ENCODE peak calls at places on chromosomes 11 and 22, in six cellular contexts. U is aorta, F is IMR-90, Y is A549, A is ovary, S is uterus. G is an unnamed sample.

GRCh38 chr11:36078686-36079055 is 134.8 kb downstream of the LDLRAD3 start:
- DNase-seq in U (no peak), F (no peak), Y (no peak), A (no peak), S (no peak), G (no peak)

GRCh38 chr11:62928011-62928410 is 6.8 kb upstream of the CHRM1 start:
- DNase-seq in U (no peak), F (no peak), Y (no peak), A (no peak), S (no peak), G (no peak)

GRCh38 chr11:35661539-35661938 is 1.0 kb upstream of the TRIM44 start:
- DNase-seq in U (no peak), F (no peak), Y (no peak), A (no peak), S (no peak), G (no peak)

GRCh38 chr22:45323695-45324094 is 14.0 kb downstream of the FAM118A start:
- DNase-seq in U (peak), F (no peak), Y (no peak), A (no peak), S (no peak), G (no peak)

GRCh38 chr22:27994481-27995331 is 75.7 kb upstream of the PITPNB start:
- DNase-seq in U (peak), F (no peak), Y (no peak), A (no peak), S (no peak), G (no peak)

GRCh38 chr11:130775306-130776043 is 140.8 kb downstream of the SNX19 start:
- DNase-seq in U (no peak), F (peak), Y (peak), A (no peak), S (no peak), G (no peak)

GRCh38 chr11:68258363-68258765 is 13.4 kb downstream of the C11orf24 start:
- DNase-seq in U (no peak), F (no peak), Y (no peak), A (no peak), S (no peak), G (peak)

GRCh38 chr11:75845324-75845723 is 30.3 kb downstream of the UVRAG start:
- DNase-seq in U (no peak), F (no peak), Y (no peak), A (no peak), S (no peak), G (no peak)

GRCh38 chr22:45251828-45252227 is 11.1 kb upstream of the KIAA0930 start:
- DNase-seq in U (no peak), F (no peak), Y (no peak), A (no peak), S (no peak), G (no peak)

GRCh38 chr11:129951201-129951882 is 51.3 kb downstream of the PRDM10 start:
- DNase-seq in U (no peak), F (no peak), Y (no peak), A (no peak), S (no peak), G (no peak)

GRCh38 chr11:75495749-75496641 is 29.7 kb downstream of the GDPD5 start:
- DNase-seq in U (no peak), F (no peak), Y (peak), A (no peak), S (no peak), G (no peak)

GRCh38 chr22:37525073-37525745 is 6.0 kb upstream of the CARD10 start:
- DNase-seq in U (peak), F (peak), Y (peak), A (no peak), S (no peak), G (peak)

GRCh38 chr11:35047179-35047578 is 91.8 kb upstream of the CD44 start:
- DNase-seq in U (no peak), F (no peak), Y (no peak), A (no peak), S (no peak), G (no peak)

GRCh38 chr11:77351281-77351905 is 49.9 kb upstream of the GDPD4 start:
- DNase-seq in U (no peak), F (peak), Y (no peak), A (no peak), S (no peak), G (no peak)

GRCh38 chr11:279966-280761 is 2.0 kb downstream of the NLRP6 start:
- DNase-seq in U (no peak), F (peak), Y (peak), A (no peak), S (no peak), G (no peak)

GRCh38 chr22:40605676-40606250 is 30.8 kb downstream of the MRTFA start:
- DNase-seq in U (no peak), F (peak), Y (no peak), A (no peak), S (no peak), G (no peak)

GRCh38 chr22:37654556-37655251 is 3.8 kb upstream of the PDXP start:
- DNase-seq in U (no peak), F (no peak), Y (no peak), A (no peak), S (no peak), G (no peak)

GRCh38 chr11:119700536-119701346 is 28.3 kb downstream of the NECTIN1 start:
- DNase-seq in U (no peak), F (no peak), Y (no peak), A (no peak), S (no peak), G (no peak)

GRCh38 chr22:39530692-39531331 is 1.7 kb downstream of the RPS19BP1 start:
- DNase-seq in U (no peak), F (peak), Y (no peak), A (peak), S (no peak), G (no peak)

GRCh38 chr22:24803064-24803542 is 2.9 kb upstream of the SGSM1 start:
- DNase-seq in U (peak), F (peak), Y (peak), A (no peak), S (no peak), G (peak)

GRCh38 chr11:64842851-64843841 is 1.3 kb downstream of the CDC42BPG start:
- DNase-seq in U (no peak), F (no peak), Y (peak), A (no peak), S (no peak), G (no peak)

GRCh38 chr22:37270928-37271650 is 11.2 kb upstream of the CYTH4 start:
- DNase-seq in U (peak), F (peak), Y (no peak), A (no peak), S (no peak), G (no peak)

GRCh38 chr11:78380615-78381029 is 37.0 kb downstream of the GAB2 start:
- DNase-seq in U (no peak), F (peak), Y (no peak), A (no peak), S (no peak), G (no peak)

GRCh38 chr11:34342008-34342533 is 15.7 kb downstream of the ABTB2 start:
- DNase-seq in U (no peak), F (peak), Y (no peak), A (peak), S (no peak), G (peak)

GRCh38 chr22:41334215-41334614 is 32.9 kb downstream of the ZC3H7B start:
- DNase-seq in U (no peak), F (no peak), Y (no peak), A (no peak), S (no peak), G (no peak)

GRCh38 chr11:36219996-36220395 is 69.2 kb downstream of the COMMD9 start:
- DNase-seq in U (no peak), F (no peak), Y (no peak), A (no peak), S (no peak), G (no peak)

GRCh38 chr11:6566704-6567370 is 36.6 kb downstream of the RRP8 start:
- DNase-seq in U (peak), F (no peak), Y (no peak), A (no peak), S (no peak), G (no peak)

GRCh38 chr11:13687271-13687670 is 18.8 kb downstream of the FAR1 start:
- DNase-seq in U (no peak), F (no peak), Y (no peak), A (no peak), S (no peak), G (no peak)

GRCh38 chr22:42869888-42870480 is 12.9 kb upstream of the ARFGAP3 start:
- DNase-seq in U (no peak), F (no peak), Y (no peak), A (no peak), S (no peak), G (no peak)

GRCh38 chr11:87046824-87047223 is 9.1 kb downstream of the TMEM135 start:
- DNase-seq in U (no peak), F (no peak), Y (no peak), A (no peak), S (no peak), G (no peak)

GRCh38 chr11:128494418-128495332 is 92.7 kb downstream of the ETS1 start:
- DNase-seq in U (no peak), F (no peak), Y (no peak), A (no peak), S (no peak), G (no peak)

GRCh38 chr11:2175659-2176058 is 4.0 kb upstream of the TH start:
- DNase-seq in U (no peak), F (peak), Y (no peak), A (no peak), S (no peak), G (no peak)

GRCh38 chr11:81255905-81256304 is 1477.8 kb downstream of the FAM181B start:
- DNase-seq in U (no peak), F (no peak), Y (no peak), A (no peak), S (no peak), G (no peak)

GRCh38 chr22:45083659-45084305 is 74.0 kb upstream of the PHF21B start:
- DNase-seq in U (no peak), F (peak), Y (peak), A (no peak), S (no peak), G (no peak)

GRCh38 chr11:117944554-117944953 is 15.4 kb upstream of the TMPRSS13 start:
- DNase-seq in U (no peak), F (no peak), Y (no peak), A (no peak), S (no peak), G (no peak)

GRCh38 chr11:117945047-117945820 is 16.0 kb upstream of the TMPRSS13 start:
- DNase-seq in U (no peak), F (no peak), Y (no peak), A (no peak), S (no peak), G (no peak)

GRCh38 chr11:117949062-117949461 is 19.9 kb upstream of the TMPRSS13 start:
- DNase-seq in U (no peak), F (no peak), Y (no peak), A (no peak), S (no peak), G (no peak)

GRCh38 chr11:117946196-117946841 is 17.1 kb upstream of the TMPRSS13 start:
- DNase-seq in U (no peak), F (no peak), Y (no peak), A (no peak), S (no peak), G (no peak)

GRCh38 chr11:117946842-117947526 is 17.8 kb upstream of the TMPRSS13 start:
- DNase-seq in U (peak), F (peak), Y (peak), A (peak), S (peak), G (peak)
- H3K27ac ChIP-seq in U (no peak), F (no peak), Y (no peak), A (no peak), S (no peak), G (no peak)

GRCh38 chr22:23137905-23138520 is 3.8 kb downstream of the RSPH14 start:
- DNase-seq in U (no peak), F (no peak), Y (no peak), A (no peak), S (no peak), G (peak)

GRCh38 chr22:23140385-23140784 is 1.4 kb downstream of the RSPH14 start:
- DNase-seq in U (no peak), F (no peak), Y (no peak), A (no peak), S (no peak), G (no peak)

GRCh38 chr22:23142546-23143105 is 836 bp upstream of the RSPH14 start:
- DNase-seq in U (no peak), F (no peak), Y (no peak), A (no peak), S (no peak), G (peak)

GRCh38 chr22:23137468-23137867 is 4.3 kb downstream of the RSPH14 start:
- DNase-seq in U (no peak), F (no peak), Y (no peak), A (no peak), S (no peak), G (no peak)

GRCh38 chr22:23138584-23139469 is 3.0 kb downstream of the RSPH14 start:
- DNase-seq in U (no peak), F (no peak), Y (no peak), A (no peak), S (no peak), G (no peak)
- H3K27ac ChIP-seq in U (no peak), F (no peak), Y (no peak), A (no peak), S (no peak), G (no peak)

DNA sequence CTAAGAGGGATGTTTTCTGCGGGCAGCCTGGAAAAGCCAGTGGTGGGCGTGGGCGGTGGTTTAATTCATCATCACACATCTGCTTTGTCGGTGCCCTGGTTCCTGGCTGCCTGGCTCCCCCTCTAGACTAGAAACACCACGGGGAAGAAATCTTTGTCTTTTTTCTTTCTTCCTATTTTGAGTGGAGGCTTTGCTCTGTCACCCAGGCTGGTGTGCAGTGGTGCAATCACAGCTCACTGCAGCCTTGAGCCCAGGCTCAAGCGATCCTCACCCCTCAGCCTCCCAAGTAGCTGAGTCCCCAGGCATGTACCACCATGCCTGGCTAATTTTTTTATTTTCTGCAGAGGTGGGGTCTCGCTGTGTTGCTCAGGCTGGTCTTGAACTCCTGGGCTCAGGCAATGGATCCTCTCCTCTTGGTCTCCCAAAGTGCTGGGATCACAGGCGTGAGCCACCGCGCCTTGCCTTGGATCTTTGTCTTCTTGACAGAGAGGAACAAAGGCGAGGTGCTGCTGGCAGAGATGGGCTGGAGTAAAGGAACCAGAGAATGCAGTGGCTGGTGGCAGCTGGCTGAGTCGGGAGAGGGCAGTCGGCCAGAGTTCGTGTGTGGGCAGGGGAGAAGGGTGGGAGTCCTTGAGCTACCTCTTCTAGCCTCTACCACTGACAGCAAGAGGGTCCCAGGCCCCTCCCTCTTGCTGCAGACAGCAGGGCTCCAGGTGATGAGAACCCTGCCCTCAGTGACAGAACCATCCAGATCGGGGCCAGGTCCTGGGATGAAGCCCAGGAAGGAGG is 86.4 kb upstream of the LINC01488 start:
- DNase-seq in U (peak), F (no peak), Y (no peak), A (no peak), S (no peak), G (peak)
- H3K27ac ChIP-seq in U (no peak), F (no peak), Y (no peak), A (no peak), S (no peak), G (no peak)

GRCh38 chr22:49950396-49950994 is 10.1 kb upstream of the PIM3 start:
- DNase-seq in U (no peak), F (no peak), Y (no peak), A (no peak), S (no peak), G (no peak)

GRCh38 chr22:49951986-49952896 is 8.3 kb upstream of the PIM3 start:
- DNase-seq in U (no peak), F (peak), Y (peak), A (peak), S (no peak), G (peak)

GRCh38 chr22:49953027-49953679 is 7.4 kb upstream of the PIM3 start:
- DNase-seq in U (no peak), F (no peak), Y (no peak), A (no peak), S (no peak), G (no peak)

GRCh38 chr22:49951001-49951677 is 9.4 kb upstream of the PIM3 start:
- DNase-seq in U (no peak), F (peak), Y (no peak), A (no peak), S (no peak), G (no peak)

GRCh38 chr22:49951678-49951985 is 8.9 kb upstream of the PIM3 start:
- DNase-seq in U (no peak), F (no peak), Y (no peak), A (no peak), S (no peak), G (peak)
- H3K27ac ChIP-seq in U (no peak), F (peak), Y (peak), A (no peak), S (no peak), G (no peak)

GRCh38 chr11:10590516-10590915 is 22.1 kb upstream of the LYVE1 start:
- DNase-seq in U (no peak), F (peak), Y (no peak), A (no peak), S (no peak), G (no peak)
- H3K27ac ChIP-seq in U (peak), F (peak), Y (no peak), A (no peak), S (no peak), G (no peak)

DNA sequence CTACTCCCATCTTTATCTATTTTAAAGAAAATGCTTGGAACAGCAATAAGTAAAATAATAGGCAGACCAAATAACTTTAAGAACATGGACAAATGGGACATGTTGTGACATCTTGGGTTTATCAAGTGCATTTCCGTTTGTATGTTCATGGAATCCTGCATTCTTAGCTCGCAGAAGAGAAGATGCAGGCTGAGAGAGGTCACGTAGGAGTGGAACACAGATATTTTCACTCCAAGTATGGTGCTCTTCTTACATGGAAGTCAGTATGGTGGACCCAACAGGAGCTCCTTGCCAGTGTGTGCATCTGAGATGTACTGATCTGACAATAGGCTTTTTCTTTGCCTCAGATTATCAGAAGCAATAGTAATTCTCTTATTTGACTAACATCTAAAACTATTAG is 1.7 kb downstream of the E2F8 start:
- DNase-seq in U (no peak), F (no peak), Y (no peak), A (no peak), S (no peak), G (no peak)
- H3K27ac ChIP-seq in U (no peak), F (no peak), Y (no peak), A (no peak), S (no peak), G (no peak)

DNA sequence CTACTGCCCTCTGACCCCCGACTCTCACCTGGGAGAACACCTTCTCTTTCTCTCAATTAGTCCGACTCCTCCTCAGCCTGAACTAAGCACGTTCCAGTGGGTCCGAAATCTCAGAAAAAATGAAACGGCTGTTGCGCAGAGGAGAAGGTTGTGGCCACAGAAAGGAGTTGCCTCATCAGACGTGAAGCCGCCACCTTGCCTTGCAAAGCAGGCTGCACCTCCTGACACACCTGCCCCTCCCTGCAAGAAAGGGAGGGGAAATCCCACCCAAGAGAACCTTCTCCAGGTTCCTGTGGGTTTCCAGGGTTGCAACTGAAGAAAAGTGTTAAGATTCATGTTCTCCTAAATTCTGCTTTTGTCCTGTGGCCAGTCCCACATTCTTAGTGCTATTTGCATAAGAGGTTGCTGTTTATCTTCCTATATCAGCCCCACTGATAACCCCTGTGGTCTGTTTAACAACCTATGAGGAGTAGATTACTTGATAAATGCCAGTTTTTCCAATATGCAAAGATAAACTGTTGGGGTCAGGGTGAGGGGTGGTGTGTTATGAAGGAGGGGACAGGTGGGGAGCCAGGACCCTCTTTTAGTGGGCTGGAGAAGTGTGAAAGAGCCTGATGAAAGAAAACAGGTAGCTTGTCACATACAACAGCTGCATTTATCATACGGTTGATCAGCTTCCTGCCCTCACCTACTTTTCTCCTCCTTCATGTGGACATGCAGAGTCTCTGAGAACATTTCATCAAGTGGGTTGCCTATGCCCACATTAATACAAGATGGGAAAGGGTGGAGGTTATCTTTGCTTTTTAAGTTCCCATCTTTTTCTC is 18.2 kb downstream of the ZBTB16 start:
- DNase-seq in U (no peak), F (no peak), Y (no peak), A (no peak), S (no peak), G (no peak)
- H3K27ac ChIP-seq in U (peak), F (no peak), Y (no peak), A (peak), S (peak), G (peak)

GRCh38 chr11:8605956-8606355 is 11.9 kb upstream of the STK33 start:
- DNase-seq in U (no peak), F (peak), Y (no peak), A (no peak), S (no peak), G (no peak)

GRCh38 chr11:8608646-8609045 is 14.6 kb upstream of the STK33 start:
- DNase-seq in U (no peak), F (peak), Y (no peak), A (no peak), S (no peak), G (no peak)

GRCh38 chr11:8601376-8602133 is 7.5 kb upstream of the STK33 start:
- DNase-seq in U (no peak), F (no peak), Y (no peak), A (no peak), S (no peak), G (no peak)

GRCh38 chr11:8603696-8604077 is 9.7 kb upstream of the STK33 start:
- DNase-seq in U (no peak), F (no peak), Y (no peak), A (no peak), S (no peak), G (no peak)

GRCh38 chr11:8604078-8604723 is 10.2 kb upstream of the STK33 start:
- DNase-seq in U (peak), F (peak), Y (peak), A (no peak), S (peak), G (peak)
- H3K27ac ChIP-seq in U (no peak), F (peak), Y (peak), A (no peak), S (no peak), G (no peak)